ENCODE peak calls at places on chromosome 2, in seven cellular contexts. X is Peyer's patch, R is heart left ventricle, L is right cardiac atrium, F is psoas muscle, B is adrenal gland, Q is heart right ventricle. U is an unnamed sample.

GRCh38 chr2:67259581-67260347 is 137.4 kb upstream of the ETAA1 start:
- DNase-seq in R (peak; percentile 61), X (no peak), Q (peak; percentile 15), F (no peak), B (peak; percentile 29), L (peak; percentile 65), U (peak; percentile 66)

GRCh38 chr2:177172034-177172880 is 40.3 kb upstream of the HNRNPA3 start:
- DNase-seq in Q (no peak), L (no peak), B (no peak), F (no peak), R (no peak), X (no peak), U (no peak)

GRCh38 chr2:145096582-145096981 is 576.7 kb upstream of the ZEB2 start:
- DNase-seq in Q (no peak), X (no peak), R (no peak), L (no peak), F (no peak), B (no peak), U (no peak)

GRCh38 chr2:207540431-207540830 is 10.7 kb downstream of the CREB1 start:
- DNase-seq in R (no peak), Q (no peak), X (no peak), L (no peak), F (no peak), B (no peak), U (no peak)

GRCh38 chr2:42495234-42495581 is 1.4 kb upstream of the KCNG3 start:
- DNase-seq in R (no peak), X (no peak), B (no peak), Q (no peak), F (no peak), L (no peak), U (no peak)

GRCh38 chr2:45046786-45047185 is 37.5 kb upstream of the SIX2 start:
- DNase-seq in R (no peak), F (no peak), Q (no peak), B (no peak), X (no peak), L (no peak), U (no peak)

GRCh38 chr2:43877782-43878464 is 39.2 kb downstream of the ABCG8 start:
- DNase-seq in R (no peak), F (peak; percentile 68), L (peak; percentile 81), B (peak; percentile 53), X (peak; percentile 80), Q (peak; percentile 36), U (peak; percentile 79)

GRCh38 chr2:230829959-230830358 is 34.8 kb upstream of the ITM2C start:
- DNase-seq in L (no peak), R (no peak), X (no peak), F (no peak), B (no peak), Q (no peak), U (no peak)

GRCh38 chr2:139160838-139161237 is 380.6 kb upstream of the NXPH2 start:
- DNase-seq in R (no peak), Q (no peak), L (no peak), X (no peak), F (no peak), B (no peak), U (no peak)

GRCh38 chr2:17754773-17755425 is 961 bp downstream of the GEN1 start:
- DNase-seq in F (no peak), B (no peak), L (no peak), Q (no peak), X (no peak), R (no peak), U (no peak)

GRCh38 chr2:166000401-166000800 is 46.8 kb upstream of the TTC21B start:
- DNase-seq in F (no peak), Q (no peak), R (no peak), L (no peak), B (no peak), X (no peak), U (no peak)

GRCh38 chr2:55154525-55155030 is 77.5 kb downstream of the CLHC1 start:
- DNase-seq in B (no peak), F (no peak), R (no peak), X (no peak), Q (no peak), L (no peak), U (no peak)
- H3K4me1 ChIP-seq in B (peaks cover 35% of the 10 kb centered on the region), F (peaks cover 19% of the 10 kb centered on the region), R (peaks cover 53% of the 10 kb centered on the region), X (peaks cover 3% of the 10 kb centered on the region), Q (peaks cover 56% of the 10 kb centered on the region), L (peaks cover 29% of the 10 kb centered on the region), U (peaks cover 11% of the 10 kb centered on the region)

DNA sequence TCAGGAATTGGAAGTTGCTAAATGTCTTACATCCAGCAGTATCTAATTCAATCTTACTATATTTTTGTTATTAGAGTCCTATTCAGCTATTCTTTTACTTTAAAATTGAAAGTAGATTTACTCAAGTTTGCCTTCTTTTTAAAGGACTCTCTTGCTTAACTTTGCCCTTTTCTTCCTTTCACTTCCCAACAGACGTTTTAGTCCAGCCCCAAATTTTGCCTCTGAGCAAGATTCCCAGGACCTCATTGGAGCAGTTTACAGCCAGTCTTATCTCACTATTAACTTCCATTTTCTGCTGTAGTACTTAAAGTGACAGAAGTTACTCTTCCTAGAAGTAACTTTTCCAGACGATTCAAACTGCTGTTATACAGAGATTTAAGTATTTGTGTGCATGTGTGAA is 1.7 kb upstream of the PRKD3 start:
- DNase-seq in Q (no peak), B (peak; percentile 77), L (no peak), F (no peak), X (no peak), R (no peak), U (peak; percentile 50)
- H3K4me1 ChIP-seq in Q (peaks cover 47% of the 10 kb centered on the region), B (peaks cover 34% of the 10 kb centered on the region), L (no peaks in the 10 kb centered on the region), F (peaks cover 15% of the 10 kb centered on the region), X (no peaks in the 10 kb centered on the region), R (peaks cover 25% of the 10 kb centered on the region), U (no peaks in the 10 kb centered on the region)

GRCh38 chr2:205682239-205683021 is at the start of gene NRP2:
- DNase-seq in Q (peak; percentile 80), L (peak; percentile 94), F (peak; percentile 81), B (peak; percentile 94), R (peak; percentile 90), X (peak; percentile 77), U (peak; percentile 91)
- H3K4me1 ChIP-seq in Q (peaks cover 62% of the 10 kb centered on the region), L (peaks cover 3% of the 10 kb centered on the region), F (no peaks in the 10 kb centered on the region), B (peaks cover 27% of the 10 kb centered on the region), R (peaks cover 44% of the 10 kb centered on the region), X (peaks cover 16% of the 10 kb centered on the region), U (no peaks in the 10 kb centered on the region)

GRCh38 chr2:19897623-19898245 is 4.0 kb downstream of the TTC32 start:
- DNase-seq in B (no peak), F (no peak), R (no peak), Q (no peak), L (no peak), X (no peak), U (no peak)

GRCh38 chr2:19901201-19901457 is 654 bp downstream of the TTC32 start:
- DNase-seq in F (no peak), Q (no peak), R (no peak), L (no peak), X (no peak), B (no peak), U (no peak)

GRCh38 chr2:19899853-19900525 is 1.8 kb downstream of the TTC32 start:
- DNase-seq in L (no peak), Q (no peak), R (no peak), B (no peak), X (no peak), F (no peak), U (no peak)

GRCh38 chr2:19900536-19901200 is 1.1 kb downstream of the TTC32 start:
- DNase-seq in R (no peak), B (no peak), L (no peak), F (no peak), X (no peak), Q (no peak), U (no peak)

DNA sequence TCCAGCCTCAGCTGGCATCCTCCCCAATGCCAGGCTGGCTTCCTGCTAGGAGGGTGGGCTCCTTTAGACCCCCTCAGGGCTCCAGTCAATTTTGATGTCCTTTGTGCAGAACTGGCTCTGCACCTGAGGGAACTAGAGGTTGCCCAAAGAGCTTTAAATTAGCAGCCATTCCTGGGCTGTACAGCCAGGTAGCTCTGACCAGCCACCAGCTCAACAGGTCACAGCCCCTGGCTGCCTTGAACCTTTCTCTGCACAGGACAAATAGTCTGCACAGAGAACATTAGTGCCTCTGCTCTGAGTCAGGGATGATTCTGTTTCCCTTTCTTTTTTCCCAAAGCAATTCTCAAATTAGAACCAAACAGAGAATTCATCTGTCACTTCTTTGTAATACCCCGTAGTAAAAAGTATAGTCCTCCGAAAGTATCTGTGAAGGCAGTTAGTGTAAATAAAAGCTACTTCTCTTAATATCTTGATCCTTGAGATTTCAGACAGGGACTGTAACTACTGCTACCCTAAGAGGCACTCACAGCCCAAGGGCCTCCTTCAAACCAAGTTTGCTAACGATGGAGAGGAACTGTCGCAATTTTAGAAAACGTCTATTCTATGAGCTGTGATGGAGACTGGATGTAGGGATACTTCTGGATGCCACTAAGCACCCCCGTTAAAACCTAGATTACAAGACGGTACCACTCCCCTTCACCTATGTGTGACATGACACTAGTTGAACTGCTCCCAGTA is 3.0 kb downstream of the TTC32 start:
- DNase-seq in B (no peak), Q (no peak), F (no peak), L (no peak), X (no peak), R (no peak), U (no peak)
- H3K4me1 ChIP-seq in B (peaks cover 74% of the 10 kb centered on the region), Q (peaks cover 74% of the 10 kb centered on the region), F (peaks cover 47% of the 10 kb centered on the region), L (peaks cover 9% of the 10 kb centered on the region), X (no peaks in the 10 kb centered on the region), R (peaks cover 68% of the 10 kb centered on the region), U (peaks cover 13% of the 10 kb centered on the region)

DNA sequence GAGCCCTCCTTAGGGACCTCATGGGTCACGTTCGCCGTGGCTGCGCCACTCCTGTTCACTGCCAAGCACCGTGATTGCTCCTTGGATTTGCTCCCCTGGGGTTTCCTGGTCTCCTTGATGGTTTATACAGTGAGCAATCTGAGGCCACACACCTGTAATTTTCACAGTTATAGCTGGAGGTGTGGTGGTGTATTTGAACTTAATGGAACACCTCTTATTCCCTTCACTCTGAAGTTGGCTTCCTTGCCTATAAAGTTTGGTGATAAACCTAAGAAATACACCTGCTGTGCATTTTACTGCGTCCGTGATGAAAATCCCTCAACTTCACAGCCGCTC is 8.4 kb downstream of the ATG4B start:
- DNase-seq in Q (no peak), B (no peak), X (no peak), R (no peak), L (no peak), F (no peak), U (no peak)
- H3K4me1 ChIP-seq in Q (peaks cover 54% of the 10 kb centered on the region), B (no peaks in the 10 kb centered on the region), X (no peaks in the 10 kb centered on the region), R (peaks cover 37% of the 10 kb centered on the region), L (no peaks in the 10 kb centered on the region), F (peaks cover 12% of the 10 kb centered on the region), U (no peaks in the 10 kb centered on the region)

DNA sequence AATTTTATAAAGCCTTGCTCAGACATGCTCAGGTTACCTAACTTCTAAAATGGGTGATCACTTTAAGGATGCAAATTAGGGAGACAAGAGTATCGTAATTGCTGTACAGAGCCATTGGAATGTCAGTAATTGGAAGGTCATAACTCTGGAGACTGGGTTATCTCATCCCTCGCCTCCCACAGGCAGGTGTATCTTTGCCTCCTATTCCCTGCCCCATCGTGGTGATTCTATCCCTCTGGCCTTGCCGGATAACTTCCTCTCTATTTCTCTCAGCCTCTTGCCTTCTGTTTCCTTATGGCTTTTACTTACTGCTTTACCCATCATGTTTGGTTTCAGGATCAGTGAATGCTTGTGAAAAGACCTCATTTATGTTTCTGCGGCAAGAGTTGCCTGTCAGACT is 2.5 kb downstream of the PDK1 start:
- DNase-seq in R (no peak), F (no peak), Q (no peak), B (no peak), L (no peak), X (no peak), U (no peak)
- H3K4me1 ChIP-seq in R (peaks cover 23% of the 10 kb centered on the region), F (peaks cover 19% of the 10 kb centered on the region), Q (peaks cover 34% of the 10 kb centered on the region), B (peaks cover 16% of the 10 kb centered on the region), L (no peaks in the 10 kb centered on the region), X (no peaks in the 10 kb centered on the region), U (no peaks in the 10 kb centered on the region)

U was measured in aorta.